ENCODE peak calls at places on chromosomes 16 and 17, in five cellular contexts. O is suprapubic skin, D is transverse colon, K is sigmoid colon, L is prostate gland. Y is an unnamed sample.

GRCh38 chr16:47144559-47144877 is 773 bp upstream of the NETO2 start:
- DNase-seq in D (no peak), O (no peak), L (no peak), K (no peak), Y (no peak)

GRCh38 chr17:32609085-32609484 is 122.3 kb downstream of the CDK5R1 start:
- DNase-seq in K (no peak), D (peak; percentile 46), L (peak; percentile 59), O (no peak), Y (peak; percentile 56)

GRCh38 chr17:67585077-67585602 is 132.6 kb upstream of the NOL11 start:
- DNase-seq in L (no peak), O (no peak), K (no peak), D (no peak), Y (no peak)

GRCh38 chr16:85206472-85207356 is 94.4 kb upstream of the CIBAR2 start:
- DNase-seq in L (peak; percentile 38), O (no peak), D (peak; percentile 60), K (peak; percentile 95), Y (no peak)

GRCh38 chr17:75049057-75049456 is 2.0 kb downstream of the KCTD2 start:
- DNase-seq in L (no peak), D (no peak), K (no peak), O (no peak), Y (no peak)

GRCh38 chr17:73476890-73477350 is 165.1 kb upstream of the CDC42EP4 start:
- DNase-seq in D (no peak), O (no peak), L (no peak), K (no peak), Y (no peak)

GRCh38 chr17:82942166-82943130 is 102.6 kb upstream of the ZNF750 start:
- DNase-seq in D (peak; percentile 5), L (no peak), K (peak; percentile 50), O (peak; percentile 48), Y (peak; percentile 46)

GRCh38 chr16:30924086-30924714 is 828 bp downstream of the FBXL19 start:
- DNase-seq in K (no peak), L (no peak), O (peak; percentile 78), D (peak; percentile 29), Y (no peak)

GRCh38 chr17:75783069-75783783 is 1.4 kb upstream of the UNK start:
- DNase-seq in D (no peak), O (no peak), K (no peak), L (no peak), Y (no peak)

GRCh38 chr16:57900796-57901479 is 70.0 kb downstream of the CNGB1 start:
- DNase-seq in L (no peak), D (no peak), K (no peak), O (no peak), Y (no peak)

GRCh38 chr17:9101356-9101755 is 80.0 kb downstream of the NTN1 start:
- DNase-seq in O (no peak), D (no peak), L (peak; percentile 21), K (no peak), Y (no peak)

GRCh38 chr16:30846649-30847402 is 47.1 kb downstream of the BCL7C start:
- DNase-seq in K (no peak), D (no peak), O (no peak), L (no peak), Y (no peak)

GRCh38 chr17:42163113-42163512 is 8.3 kb upstream of the RAB5C start:
- DNase-seq in K (no peak), L (no peak), O (no peak), D (peak; percentile 27), Y (no peak)

GRCh38 chr17:71438631-71439146 is 682.1 kb upstream of the SOX9 start:
- DNase-seq in D (no peak), O (no peak), K (no peak), L (no peak), Y (no peak)

GRCh38 chr17:78357687-78358537 is 2.0 kb downstream of the SOCS3 start:
- DNase-seq in K (no peak), O (no peak), D (no peak), L (no peak), Y (no peak)

GRCh38 chr17:78355045-78355641 is 4.7 kb downstream of the SOCS3 start:
- DNase-seq in D (no peak), L (no peak), O (no peak), K (no peak), Y (no peak)

GRCh38 chr17:78357177-78357586 is 2.7 kb downstream of the SOCS3 start:
- DNase-seq in L (no peak), O (peak; percentile 74), K (no peak), D (no peak), Y (no peak)

GRCh38 chr17:78355701-78356100 is 4.2 kb downstream of the SOCS3 start:
- DNase-seq in L (no peak), O (no peak), K (no peak), D (no peak), Y (no peak)

GRCh38 chr17:78356163-78356713 is 3.6 kb downstream of the SOCS3 start:
- DNase-seq in D (peak; percentile 81), O (no peak), L (no peak), K (peak; percentile 85), Y (no peak)
- TF ChIP-seq POLR2AphosphoS5 in D (peak; percentile 45), O (no peak), L (no peak), K (peak; percentile 45), Y (no peak)

GRCh38 chr16:1472974-1473373 is 1.9 kb downstream of the CLCN7 start:
- DNase-seq in K (no peak), D (no peak), L (no peak), O (no peak), Y (no peak)
- TF ChIP-seq POLR2A in K (no peak), D (no peak), L (no peak), O (no peak), Y (no peak)

GRCh38 chr17:50065056-50065455 is 9.1 kb downstream of the ITGA3 start:
- DNase-seq in L (no peak), K (no peak), D (no peak), O (no peak), Y (no peak)
- H3K4me3 ChIP-seq in L (no peak overlapping the region), K (no peak overlapping the region), D (no peak overlapping the region), O (no peak overlapping the region), Y (peak overlapping the region; percentile 27)

GRCh38 chr17:2125013-2125535 is 70.2 kb downstream of the HIC1 start:
- DNase-seq in D (no peak), K (no peak), L (no peak), O (no peak), Y (no peak)
- TF ChIP-seq POLR2AphosphoS5 in D (no peak), K (no peak), L (no peak), O (no peak), Y (no peak)

DNA sequence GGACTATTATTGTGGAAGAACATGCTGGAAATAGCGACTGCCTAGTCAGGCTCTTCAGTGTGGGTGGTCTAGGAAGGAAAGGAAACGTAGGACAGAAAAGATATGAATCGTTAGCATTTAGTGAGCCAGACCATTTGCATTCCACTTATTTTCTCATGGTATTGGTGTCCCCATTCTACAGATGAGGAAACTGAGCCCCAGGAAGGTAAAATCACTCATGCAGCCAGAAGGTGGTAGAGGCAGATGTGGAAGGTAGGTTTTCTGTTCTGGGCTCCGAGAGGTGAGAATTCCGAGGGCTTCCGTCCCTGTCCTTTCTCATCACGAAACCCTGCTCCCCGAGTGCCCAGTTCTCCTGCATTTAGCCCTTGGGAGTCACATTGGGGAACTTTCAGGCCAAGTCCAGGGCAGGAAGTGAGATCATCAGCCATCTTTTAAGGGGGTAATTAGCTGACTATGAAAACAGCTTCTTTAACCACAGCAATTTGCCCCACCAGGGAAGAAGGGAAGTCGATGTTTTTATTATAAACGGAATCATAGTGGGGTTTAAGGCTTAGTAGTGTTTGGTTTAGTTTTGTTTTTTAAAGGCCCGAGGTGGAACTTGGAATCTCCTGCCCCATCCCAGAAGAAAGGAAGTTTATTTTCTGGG is 110.7 kb upstream of the IRX3 start:
- DNase-seq in O (no peak), L (no peak), K (no peak), D (no peak), Y (no peak)
- TF ChIP-seq POLR2A in O (no peak), L (no peak), K (no peak), D (no peak), Y (no peak)

GRCh38 chr17:80291260-80291659 is 30.6 kb downstream of the RNF213 start:
- DNase-seq in K (no peak), D (no peak), L (no peak), O (no peak), Y (no peak)
- H3K4me3 ChIP-seq in K (no peak overlapping the region), D (no peak overlapping the region), L (no peak overlapping the region), O (no peak overlapping the region), Y (no peak overlapping the region)